ENCODE peak calls at places on chromosome 4, in seven cellular contexts. F is lung, I is GM12864, Q is NB4, L is cardiac fibroblast, Y is epithelial cell of esophagus, E is astrocyte. J is an unnamed sample.

GRCh38 chr4:6782147-6782845 is at the start of gene KIAA0232:
- DNase-seq in F (peak), I (peak), Q (peak), L (peak), Y (peak), E (peak), J (peak)

GRCh38 chr4:34108456-34108855 is 2135.9 kb downstream of the ARAP2 start:
- DNase-seq in F (no peak), I (no peak), Q (peak), L (peak), Y (no peak), E (peak), J (no peak)

GRCh38 chr4:143357161-143357845 is 20.6 kb downstream of the GAB1 start:
- DNase-seq in F (no peak), I (no peak), Q (no peak), L (no peak), Y (peak), E (no peak), J (no peak)

GRCh38 chr4:87559090-87559837 is 30.1 kb upstream of the SPARCL1 start:
- DNase-seq in F (peak), I (peak), Q (peak), L (no peak), Y (no peak), E (no peak), J (no peak)

GRCh38 chr4:5037553-5038551 is 13.4 kb upstream of the STK32B start:
- DNase-seq in F (no peak), I (no peak), Q (peak), L (peak), Y (peak), E (peak), J (peak)

GRCh38 chr4:118026806-118027205 is 7.5 kb upstream of the NDST3 start:
- DNase-seq in F (no peak), I (no peak), Q (no peak), L (no peak), Y (no peak), E (no peak), J (no peak)

GRCh38 chr4:177369372-177369771 is 59.7 kb downstream of the NEIL3 start:
- DNase-seq in F (no peak), I (no peak), Q (no peak), L (peak), Y (no peak), E (peak), J (no peak)

GRCh38 chr4:4532371-4532770 is 9.5 kb downstream of the STX18 start:
- DNase-seq in F (no peak), I (no peak), Q (no peak), L (no peak), Y (no peak), E (no peak), J (no peak)

GRCh38 chr4:156999175-156999517 is 27.5 kb upstream of the PDGFC start:
- DNase-seq in F (peak), I (no peak), Q (no peak), L (peak), Y (peak), E (peak), J (no peak)

GRCh38 chr4:155047755-155048154 is 160.7 kb upstream of the NPY2R start:
- DNase-seq in F (no peak), I (no peak), Q (no peak), L (peak), Y (peak), E (peak), J (no peak)

GRCh38 chr4:5962416-5962815 is 55.8 kb downstream of the C4orf50 start:
- DNase-seq in F (no peak), I (no peak), Q (no peak), L (no peak), Y (no peak), E (no peak), J (no peak)

GRCh38 chr4:92864176-92864575 is 560.4 kb downstream of the GRID2 start:
- DNase-seq in F (no peak), I (no peak), Q (no peak), L (no peak), Y (no peak), E (no peak), J (no peak)

GRCh38 chr4:110025057-110025456 is 112.4 kb downstream of the EGF start:
- DNase-seq in F (no peak), I (no peak), Q (no peak), L (no peak), Y (no peak), E (peak), J (no peak)

GRCh38 chr4:156638332-156638731 is 333.3 kb downstream of the PDGFC start:
- DNase-seq in F (no peak), I (no peak), Q (no peak), L (peak), Y (no peak), E (peak), J (no peak)

GRCh38 chr4:56466910-56467283 is 520 bp upstream of the SRP72 start:
- DNase-seq in F (no peak), I (no peak), Q (peak), L (no peak), Y (peak), E (no peak), J (no peak)

GRCh38 chr4:153773236-153773690 is 13.4 kb upstream of the RNF175 start:
- DNase-seq in F (no peak), I (no peak), Q (peak), L (no peak), Y (no peak), E (no peak), J (no peak)

GRCh38 chr4:124868495-124868894 is 156.0 kb upstream of the ANKRD50 start:
- DNase-seq in F (no peak), I (no peak), Q (no peak), L (peak), Y (peak), E (no peak), J (no peak)

GRCh38 chr4:68359508-68359907 is 9.6 kb upstream of the YTHDC1 start:
- DNase-seq in F (no peak), I (no peak), Q (no peak), L (no peak), Y (no peak), E (no peak), J (no peak)

GRCh38 chr4:96519291-96519690 is 679.4 kb downstream of the PDHA2 start:
- DNase-seq in F (no peak), I (no peak), Q (peak), L (no peak), Y (no peak), E (peak), J (no peak)

GRCh38 chr4:138256608-138257007 is 14.5 kb upstream of the SLC7A11 start:
- DNase-seq in F (no peak), I (no peak), Q (no peak), L (no peak), Y (no peak), E (no peak), J (no peak)

GRCh38 chr4:56731857-56732256 is 50.8 kb upstream of the HOPX start:
- DNase-seq in F (peak), I (no peak), Q (peak), L (no peak), Y (no peak), E (no peak), J (peak)

GRCh38 chr4:24794916-24795665 is at the start of gene SOD3:
- DNase-seq in F (peak), I (no peak), Q (no peak), L (peak), Y (peak), E (peak), J (peak)

GRCh38 chr4:113761682-113762060 is at the start of gene CAMK2D:
- DNase-seq in F (peak), I (peak), Q (peak), L (peak), Y (peak), E (peak), J (peak)

GRCh38 chr4:102684605-102685052 is 76.1 kb downstream of the MANBA start:
- DNase-seq in F (no peak), I (peak), Q (no peak), L (peak), Y (peak), E (peak), J (no peak)

GRCh38 chr4:2045518-2045951 is 13.6 kb upstream of the NAT8L start:
- DNase-seq in F (no peak), I (no peak), Q (peak), L (no peak), Y (no peak), E (no peak), J (no peak)

GRCh38 chr4:147096667-147097604 is 151.3 kb upstream of the TTC29 start:
- DNase-seq in F (no peak), I (no peak), Q (peak), L (peak), Y (peak), E (no peak), J (peak)

GRCh38 chr4:184349283-184350039 is 124.9 kb downstream of the IRF2 start:
- DNase-seq in F (no peak), I (no peak), Q (no peak), L (no peak), Y (no peak), E (no peak), J (no peak)

GRCh38 chr4:101334963-101335572 is 12.3 kb downstream of the PPP3CA start:
- DNase-seq in F (no peak), I (no peak), Q (no peak), L (peak), Y (no peak), E (no peak), J (no peak)
- H3K4me3 ChIP-seq in F (no peak), I (no peak), Q (no peak), L (no peak), Y (no peak), E (no peak), J (no peak)

GRCh38 chr4:100882661-100883060 is 364.8 kb upstream of the EMCN start:
- DNase-seq in F (no peak), I (no peak), Q (peak), L (no peak), Y (no peak), E (no peak), J (no peak)
- TF ChIP-seq CTCF in F (no peak), I (no peak), Q (no peak), L (no peak), Y (no peak), E (no peak), J (no peak)

GRCh38 chr4:85495621-85496020 is 20.7 kb downstream of the ARHGAP24 start:
- DNase-seq in F (no peak), I (no peak), Q (no peak), L (no peak), Y (no peak), E (no peak), J (no peak)
- H3K4me3 ChIP-seq in F (no peak), I (no peak), Q (no peak), L (no peak), Y (no peak), E (no peak), J (no peak)

GRCh38 chr4:20393486-20394100 is 141.9 kb downstream of the SLIT2 start:
- DNase-seq in F (no peak), I (no peak), Q (no peak), L (no peak), Y (no peak), E (peak), J (no peak)

GRCh38 chr4:20391224-20391623 is 139.5 kb downstream of the SLIT2 start:
- DNase-seq in F (no peak), I (no peak), Q (no peak), L (peak), Y (no peak), E (peak), J (no peak)

GRCh38 chr4:20391912-20392311 is 140.2 kb downstream of the SLIT2 start:
- DNase-seq in F (no peak), I (no peak), Q (no peak), L (no peak), Y (no peak), E (no peak), J (no peak)

GRCh38 chr4:20394471-20394870 is 142.8 kb downstream of the SLIT2 start:
- DNase-seq in F (no peak), I (no peak), Q (no peak), L (no peak), Y (no peak), E (no peak), J (no peak)

DNA sequence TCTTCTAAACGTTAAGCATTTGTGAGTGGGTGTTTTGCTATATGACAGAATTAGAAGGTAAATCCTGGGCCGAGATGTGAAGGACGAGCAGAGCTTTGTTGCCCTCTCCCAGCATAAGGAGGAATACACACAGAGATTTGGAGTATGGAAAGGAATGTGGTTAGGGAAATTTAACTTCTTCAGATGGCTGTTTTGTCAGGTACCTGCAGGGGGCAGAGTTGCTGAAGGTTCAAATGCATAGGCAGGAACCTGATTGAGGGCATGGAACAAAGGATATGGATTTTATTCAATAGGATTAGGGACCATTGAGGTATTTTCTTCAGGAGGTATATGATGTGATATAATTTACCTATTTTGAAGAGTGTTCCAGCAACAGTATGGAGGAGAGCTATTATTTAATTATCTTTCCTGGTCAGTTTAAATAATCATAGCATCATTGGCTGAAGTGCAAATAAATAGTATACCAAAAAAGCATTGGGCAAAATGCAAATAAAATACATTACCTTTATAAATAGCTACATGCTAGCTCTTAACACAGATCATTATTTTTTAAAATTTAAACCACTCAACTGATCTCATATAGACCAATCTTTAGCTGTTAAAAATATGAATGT is 143.6 kb downstream of the SLIT2 start:
- DNase-seq in F (no peak), I (no peak), Q (peak), L (peak), Y (peak), E (no peak), J (peak)
- TF ChIP-seq CTCF in F (peak), I (peak), Q (peak), L (peak), Y (peak), E (peak), J (peak)

GRCh38 chr4:848803-849477 is 23.0 kb upstream of the CPLX1 start:
- DNase-seq in F (no peak), I (no peak), Q (no peak), L (no peak), Y (no peak), E (no peak), J (no peak)

GRCh38 chr4:845233-845835 is 19.4 kb upstream of the CPLX1 start:
- DNase-seq in F (no peak), I (no peak), Q (no peak), L (peak), Y (no peak), E (peak), J (no peak)

GRCh38 chr4:845836-846251 is 19.9 kb upstream of the CPLX1 start:
- DNase-seq in F (no peak), I (no peak), Q (no peak), L (peak), Y (no peak), E (peak), J (no peak)

GRCh38 chr4:848307-848691 is 22.4 kb upstream of the CPLX1 start:
- DNase-seq in F (no peak), I (no peak), Q (no peak), L (no peak), Y (no peak), E (no peak), J (no peak)

GRCh38 chr4:844752-845232 is 18.9 kb upstream of the CPLX1 start:
- DNase-seq in F (no peak), I (no peak), Q (no peak), L (no peak), Y (no peak), E (no peak), J (no peak)
- H3K4me3 ChIP-seq in F (no peak), I (no peak), Q (no peak), L (no peak), Y (no peak), E (no peak), J (no peak)

DNA sequence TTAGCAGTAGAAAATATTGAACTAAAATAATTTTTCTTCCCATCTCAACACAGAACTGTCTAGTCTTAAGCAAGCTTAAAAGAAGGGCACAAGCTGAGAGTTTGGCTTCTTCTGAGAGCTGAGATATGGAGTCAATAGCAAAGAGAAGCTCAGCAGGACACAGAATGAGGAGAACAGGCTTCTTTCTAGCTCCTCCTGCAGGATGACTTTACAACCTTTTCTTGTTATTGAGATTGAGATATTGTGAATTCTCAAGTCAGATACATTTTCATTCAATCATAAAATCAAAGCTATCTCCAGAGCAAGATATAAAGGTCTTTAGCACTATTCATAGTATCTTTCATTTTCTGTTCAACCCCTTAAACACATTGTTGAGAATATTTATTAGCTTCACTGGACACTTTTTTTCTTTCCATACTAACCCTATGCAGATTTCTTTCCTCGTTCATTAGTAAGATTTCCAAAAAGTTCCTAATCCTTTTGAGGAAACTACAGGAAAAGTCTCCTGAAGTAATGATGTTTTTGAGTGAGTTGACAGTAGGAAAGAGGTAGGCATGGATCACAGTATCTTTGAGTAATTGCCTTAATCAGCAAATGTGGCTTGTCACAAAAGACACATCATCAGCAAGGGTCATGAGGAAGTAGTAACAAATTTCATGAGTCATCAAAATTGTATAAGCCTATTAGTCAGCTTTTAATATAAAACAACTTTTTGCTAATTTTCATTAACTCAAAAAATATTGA is 17.8 kb upstream of the CXCL3 start:
- DNase-seq in F (no peak), I (no peak), Q (peak), L (peak), Y (peak), E (peak), J (no peak)
- TF ChIP-seq CTCF in F (no peak), I (no peak), Q (peak), L (peak), Y (no peak), E (no peak), J (no peak)

GRCh38 chr4:40206421-40206820 is 9.6 kb downstream of the RHOH start:
- DNase-seq in F (no peak), I (no peak), Q (peak), L (no peak), Y (no peak), E (no peak), J (no peak)

GRCh38 chr4:40202474-40202873 is 5.6 kb downstream of the RHOH start:
- DNase-seq in F (no peak), I (no peak), Q (no peak), L (no peak), Y (no peak), E (no peak), J (no peak)

GRCh38 chr4:40201898-40202297 is 5.1 kb downstream of the RHOH start:
- DNase-seq in F (no peak), I (no peak), Q (no peak), L (no peak), Y (no peak), E (no peak), J (no peak)

GRCh38 chr4:40204507-40205258 is 7.9 kb downstream of the RHOH start:
- DNase-seq in F (no peak), I (no peak), Q (no peak), L (no peak), Y (no peak), E (no peak), J (no peak)

GRCh38 chr4:40205259-40206198 is 8.7 kb downstream of the RHOH start:
- DNase-seq in F (no peak), I (peak), Q (peak), L (no peak), Y (no peak), E (no peak), J (no peak)
- H3K4me3 ChIP-seq in F (no peak), I (peak), Q (peak), L (no peak), Y (no peak), E (no peak), J (no peak)

GRCh38 chr4:107801766-107802211 is 22.9 kb upstream of the SGMS2 start:
- DNase-seq in F (peak), I (no peak), Q (no peak), L (no peak), Y (peak), E (peak), J (no peak)
- TF ChIP-seq CTCF in F (no peak), I (no peak), Q (no peak), L (no peak), Y (no peak), E (no peak), J (no peak)

GRCh38 chr4:81960968-81961367 is 412.8 kb downstream of the HNRNPD start:
- DNase-seq in F (no peak), I (no peak), Q (no peak), L (no peak), Y (no peak), E (no peak), J (no peak)
- H3K4me3 ChIP-seq in F (no peak), I (no peak), Q (no peak), L (no peak), Y (no peak), E (no peak), J (no peak)

J was measured in Caco-2.